ENCODE peak calls at places on chromosomes 4 and X, in eight cellular contexts. D is epithelial cell of esophagus, Y is IMR-90, W is fibroblast of pulmonary artery, P is endodermal cell, X is transverse colon, R is tibial nerve, H is BJ. N is an unnamed sample.

GRCh38 chrX:46447384-46447783 is 97.8 kb downstream of the ZNF674 start:
- DNase-seq in P (no peak), R (peak; percentile 5), H (no peak), Y (peak; percentile 8), D (peak; percentile 4), W (peak; percentile 23), X (no peak), N (no peak)

GRCh38 chr4:36274158-36274557 is 7.3 kb upstream of the DTHD1 start:
- DNase-seq in X (no peak), R (no peak), W (no peak), D (peak; percentile 43), Y (no peak), P (no peak), H (no peak), N (no peak)

GRCh38 chr4:102022343-102022742 is 231.8 kb downstream of the BANK1 start:
- DNase-seq in X (no peak), Y (no peak), W (peak; percentile 34), P (no peak), R (no peak), H (no peak), D (no peak), N (no peak)

GRCh38 chr4:15912961-15913630 is 25.4 kb downstream of the FGFBP1 start:
- DNase-seq in R (no peak), Y (peak; percentile 33), H (no peak), P (no peak), D (peak; percentile 56), W (peak; percentile 64), X (no peak), N (no peak)

GRCh38 chr4:94882756-94883155 is 125.0 kb downstream of the BMPR1B start:
- DNase-seq in Y (no peak), P (no peak), X (no peak), R (no peak), H (no peak), D (peak; percentile 42), W (no peak), N (no peak)

GRCh38 chr4:89492476-89493110 is 185.0 kb upstream of the GPRIN3 start:
- DNase-seq in R (no peak), H (no peak), D (peak; percentile 72), P (no peak), Y (peak; percentile 92), X (no peak), W (peak; percentile 92), N (no peak)

GRCh38 chr4:143188325-143189088 is 3.8 kb downstream of the USP38 start:
- DNase-seq in P (no peak), W (no peak), X (no peak), D (peak; percentile 26), Y (no peak), H (no peak), R (no peak), N (no peak)

GRCh38 chr4:127162741-127163140 is 470.0 kb upstream of the INTU start:
- DNase-seq in D (peak; percentile 87), X (no peak), H (peak; percentile 74), P (no peak), R (no peak), Y (peak; percentile 86), W (peak; percentile 40), N (no peak)

GRCh38 chr4:141807073-141807472 is 170.7 kb downstream of the IL15 start:
- DNase-seq in X (no peak), R (no peak), Y (peak; percentile 68), P (no peak), H (peak; percentile 15), D (peak; percentile 36), W (peak; percentile 17), N (no peak)

GRCh38 chr4:6926681-6927478 is 17.3 kb downstream of the TBC1D14 start:
- DNase-seq in X (peak; percentile 87), D (no peak), Y (peak; percentile 60), H (no peak), P (peak; percentile 67), R (no peak), W (peak; percentile 18), N (no peak)

GRCh38 chr4:122764071-122764807 is 31.7 kb downstream of the BBS12 start:
- DNase-seq in W (peak; percentile 47), R (no peak), Y (peak; percentile 75), H (no peak), P (no peak), X (no peak), D (peak; percentile 13), N (no peak)

GRCh38 chrX:69493193-69493592 is 10.9 kb upstream of the NALF2 start:
- DNase-seq in X (peak; percentile 22), R (peak; percentile 15), Y (no peak), D (peak; percentile 36), P (peak; percentile 87), H (no peak), W (peak; percentile 21), N (peak; percentile 64)

GRCh38 chrX:116240446-116240845 is 69.9 kb downstream of the AGTR2 start:
- DNase-seq in D (peak; percentile 76), P (no peak), H (no peak), W (no peak), X (no peak), R (no peak), Y (no peak), N (no peak)

GRCh38 chrX:51608071-51608470 is 10.6 kb downstream of the CENPVL3 start:
- DNase-seq in H (no peak), W (no peak), X (no peak), R (no peak), D (peak; percentile 28), Y (peak; percentile 1), P (no peak), N (no peak)

GRCh38 chr4:23374280-23374679 is 515.6 kb downstream of the PPARGC1A start:
- DNase-seq in D (peak; percentile 19), Y (no peak), W (no peak), H (no peak), R (no peak), X (no peak), P (no peak), N (no peak)

GRCh38 chr4:16717266-16717970 is 181.0 kb downstream of the LDB2 start:
- DNase-seq in X (no peak), W (no peak), R (no peak), H (no peak), D (no peak), P (no peak), Y (peak; percentile 35), N (no peak)

GRCh38 chr4:146257511-146257910 is 43.2 kb downstream of the REELD1 start:
- DNase-seq in Y (no peak), W (no peak), H (no peak), R (no peak), D (no peak), P (no peak), X (no peak), N (no peak)
- TF ChIP-seq CTCF in Y (no peak), W (no peak), H (no peak), R (no peak), D (no peak), P (no peak), X (no peak), N (no peak)

GRCh38 chr4:139740121-139740520 is 74.5 kb downstream of the MGST2 start:
- DNase-seq in W (no peak), D (peak; percentile 52), P (peak; percentile 42), X (no peak), H (no peak), R (no peak), Y (no peak), N (no peak)

GRCh38 chr4:139744232-139744631 is 78.6 kb downstream of the MGST2 start:
- DNase-seq in R (no peak), W (no peak), X (no peak), P (no peak), D (no peak), Y (no peak), H (no peak), N (no peak)

GRCh38 chr4:139738846-139739613 is 73.4 kb downstream of the MGST2 start:
- DNase-seq in X (no peak), Y (no peak), D (no peak), W (no peak), R (no peak), H (no peak), P (peak; percentile 21), N (no peak)

GRCh38 chr4:139743027-139743426 is 77.4 kb downstream of the MGST2 start:
- DNase-seq in H (no peak), Y (no peak), X (no peak), R (no peak), P (peak; percentile 29), D (peak; percentile 67), W (no peak), N (no peak)

GRCh38 chr4:139740531-139741041 is 75.0 kb downstream of the MGST2 start:
- DNase-seq in R (peak; percentile 75), H (peak; percentile 64), Y (peak; percentile 97), X (peak; percentile 39), D (peak; percentile 90), W (peak; percentile 97), P (peak; percentile 51), N (no peak)
- TF ChIP-seq CTCF in R (no peak), H (peak; percentile 45), Y (peak; percentile 43), X (no peak), D (peak; percentile 53), W (peak; percentile 48), P (no peak), N (no peak)

GRCh38 chr4:137823007-137823406 is 290.7 kb upstream of the PCDH18 start:
- DNase-seq in R (no peak), H (no peak), X (no peak), W (no peak), D (peak; percentile 41), P (no peak), Y (no peak), N (no peak)

GRCh38 chr4:137825505-137825904 is 293.2 kb upstream of the PCDH18 start:
- DNase-seq in H (no peak), Y (no peak), R (no peak), W (no peak), P (no peak), X (no peak), D (no peak), N (no peak)

DNA sequence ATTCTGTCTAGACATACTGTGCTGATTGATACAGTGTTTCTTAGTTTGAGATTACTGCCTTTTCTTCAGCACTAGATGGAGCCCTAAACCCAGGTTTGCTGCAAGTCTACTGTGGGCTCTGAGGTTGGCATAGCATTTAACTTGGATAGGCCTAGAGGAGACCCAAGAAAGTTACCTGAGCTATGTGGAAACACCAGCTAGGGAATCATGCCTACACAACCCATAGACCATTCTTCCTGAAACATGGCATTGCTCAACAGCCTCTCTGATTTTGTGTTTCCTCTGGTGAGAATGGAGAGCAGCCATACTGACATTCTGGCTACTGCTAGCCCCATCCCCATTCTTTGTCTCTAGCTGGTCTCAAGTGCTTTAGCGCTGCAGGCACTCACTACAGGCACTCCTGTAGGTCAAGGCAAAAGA is 287.7 kb upstream of the PCDH18 start:
- DNase-seq in R (no peak), H (no peak), W (peak; percentile 79), P (peak; percentile 76), D (peak; percentile 84), Y (peak; percentile 65), X (no peak), N (peak; percentile 58)
- TF ChIP-seq CTCF in R (no peak), H (peak; percentile 71), W (peak; percentile 84), P (peak; percentile 92), D (peak; percentile 78), Y (peak; percentile 74), X (peak; percentile 33), N (peak; percentile 64)

DNA sequence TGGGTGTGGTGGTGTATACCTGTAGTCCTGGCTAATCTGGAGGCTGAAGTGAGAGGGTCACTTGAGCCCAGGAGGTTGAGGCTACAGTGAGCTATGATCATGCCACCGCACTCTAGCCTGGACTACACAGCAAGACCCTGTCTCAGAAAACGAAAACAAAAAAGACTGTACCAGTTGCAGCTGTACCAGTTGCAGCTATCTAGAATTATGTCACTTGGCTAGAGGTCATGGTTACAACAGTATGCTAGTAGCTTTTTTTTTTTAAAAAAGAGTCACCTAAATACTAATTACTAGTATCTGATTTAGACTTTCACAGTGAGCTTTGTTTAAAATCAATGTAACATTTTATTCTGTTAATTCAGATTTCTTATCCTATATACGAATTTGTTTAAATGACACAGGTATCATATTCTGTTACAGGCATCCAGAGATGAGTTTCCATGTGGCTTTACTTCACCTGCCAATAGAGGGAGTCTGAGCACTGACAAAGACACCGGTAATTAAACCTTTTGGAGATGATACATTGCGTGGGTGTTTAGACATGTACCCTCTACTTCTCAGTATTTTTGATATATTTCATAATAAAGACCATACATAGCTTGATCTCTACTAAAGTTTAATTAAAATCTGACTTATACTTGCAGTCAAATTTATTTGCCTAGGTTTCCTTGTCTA is 100.2 kb upstream of the IL13RA1 start:
- DNase-seq in W (peak; percentile 2), P (no peak), X (no peak), D (peak; percentile 50), H (no peak), Y (no peak), R (no peak), N (peak; percentile 5)
- TF ChIP-seq CTCF in W (peak; percentile 35), P (peak; percentile 70), X (peak; percentile 27), D (peak; percentile 64), H (peak; percentile 37), Y (peak; percentile 25), R (no peak), N (peak; percentile 32)

N was measured in Caco-2.